ENCODE peak calls at places on chromosomes 1 and 21, in eight cellular contexts. B is upper lobe of right lung; I is epithelial cell of proximal tubule; F is transverse colon; C is CD4-positive, alpha-beta T cell; D is GM10248; G is fibroblast of lung; M is astrocyte of the spinal cord. P is an unnamed sample.

GRCh38 chr1:27522148-27522859 is 32.3 kb upstream of the WASF2 start:
- DNase-seq in B (no peak), I (no peak), F (no peak), C (peak), D (no peak), G (no peak), M (peak), P (no peak)

GRCh38 chr1:223712856-223713494 is 636 bp downstream of the CAPN2 start:
- DNase-seq in B (peak), I (no peak), F (peak), C (peak), D (peak), G (no peak), M (no peak), P (no peak)

GRCh38 chr1:222817529-222817928 is 2.7 kb downstream of the DISP1 start:
- DNase-seq in B (no peak), I (peak), F (no peak), C (no peak), D (no peak), G (peak), M (peak), P (no peak)

GRCh38 chr1:10721381-10722321 is 74.8 kb downstream of the CASZ1 start:
- DNase-seq in B (no peak), I (no peak), F (no peak), C (no peak), D (no peak), G (no peak), M (no peak), P (no peak)

GRCh38 chr1:209443975-209444651 is 139.4 kb upstream of the CAMK1G start:
- DNase-seq in B (no peak), I (no peak), F (no peak), C (no peak), D (no peak), G (no peak), M (no peak), P (no peak)

GRCh38 chr1:62493656-62494055 is 56.8 kb downstream of the USP1 start:
- DNase-seq in B (no peak), I (no peak), F (no peak), C (no peak), D (no peak), G (peak), M (peak), P (no peak)

GRCh38 chr1:115114308-115114707 is 25.0 kb upstream of the TSPAN2 start:
- DNase-seq in B (no peak), I (no peak), F (no peak), C (peak), D (no peak), G (no peak), M (peak), P (no peak)

GRCh38 chr1:53560572-53561487 is 101.6 kb downstream of the DMRTB1 start:
- DNase-seq in B (peak), I (no peak), F (peak), C (no peak), D (no peak), G (peak), M (no peak), P (no peak)

GRCh38 chr21:17051054-17051453 is 461.8 kb upstream of the CXADR start:
- DNase-seq in B (no peak), I (no peak), F (no peak), C (no peak), D (no peak), G (no peak), M (no peak), P (no peak)

GRCh38 chr21:25689226-25689625 is 45.5 kb downstream of the ATP5PF start:
- DNase-seq in B (no peak), I (no peak), F (no peak), C (no peak), D (no peak), G (no peak), M (no peak), P (no peak)

GRCh38 chr1:7991504-7992440 is 30.3 kb downstream of the PARK7 start:
- DNase-seq in B (no peak), I (no peak), F (no peak), C (no peak), D (no peak), G (peak), M (no peak), P (no peak)

GRCh38 chr1:165738794-165739193 is 29.9 kb downstream of the TMCO1 start:
- DNase-seq in B (no peak), I (no peak), F (no peak), C (no peak), D (peak), G (no peak), M (no peak), P (no peak)

GRCh38 chr21:43012596-43012995 is 38.2 kb downstream of the PKNOX1 start:
- DNase-seq in B (peak), I (no peak), F (no peak), C (no peak), D (no peak), G (no peak), M (peak), P (no peak)

DNA sequence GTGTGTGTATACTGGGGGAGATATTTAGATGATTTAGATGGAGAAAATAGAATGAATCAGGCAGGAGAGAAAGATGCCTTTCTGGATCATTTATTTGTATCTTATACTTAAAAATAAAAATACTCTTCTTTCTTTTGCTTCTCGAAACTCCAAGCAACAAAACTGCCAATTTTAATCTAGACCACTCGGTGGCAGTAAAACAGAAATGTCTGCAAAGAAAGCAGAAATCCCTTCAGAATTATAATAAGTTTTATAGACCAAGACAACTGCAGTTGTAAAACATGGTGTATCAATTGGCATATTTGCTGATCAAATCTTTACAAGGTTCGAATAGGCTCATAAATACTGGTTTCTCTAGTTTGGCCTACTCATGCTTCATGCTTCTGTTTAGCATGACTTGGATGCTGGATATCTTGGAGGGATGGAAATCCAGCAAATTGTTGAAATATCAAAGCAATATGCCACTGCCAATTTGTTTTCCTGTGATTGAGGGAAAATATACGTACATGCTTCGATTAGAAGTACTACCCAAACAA is 15.1 kb upstream of the C1orf87 start:
- DNase-seq in B (no peak), I (no peak), F (no peak), C (no peak), D (no peak), G (peak), M (no peak), P (no peak)
- TF ChIP-seq CTCF in B (peak), I (peak), F (no peak), C (no peak), D (no peak), G (peak), M (peak), P (peak)

GRCh38 chr1:156608036-156608674 is 6.9 kb upstream of the GPATCH4 start:
- DNase-seq in B (peak), I (no peak), F (peak), C (peak), D (peak), G (peak), M (peak), P (no peak)

GRCh38 chr1:156608981-156609380 is 7.7 kb upstream of the GPATCH4 start:
- DNase-seq in B (peak), I (no peak), F (peak), C (peak), D (peak), G (no peak), M (no peak), P (peak)
- TF ChIP-seq CTCF in B (peak), I (peak), F (peak), C (peak), D (peak), G (peak), M (peak), P (peak)

GRCh38 chr1:248699099-248699498 is 3.5 kb downstream of the OR14I1 start:
- DNase-seq in B (no peak), I (no peak), F (no peak), C (no peak), D (no peak), G (no peak), M (no peak), P (no peak)

GRCh38 chr1:248697907-248698306 is 4.7 kb downstream of the OR14I1 start:
- DNase-seq in B (no peak), I (no peak), F (no peak), C (no peak), D (no peak), G (no peak), M (no peak), P (no peak)

GRCh38 chr1:248704556-248704955 is 2.0 kb upstream of the OR14I1 start:
- DNase-seq in B (no peak), I (no peak), F (no peak), C (no peak), D (no peak), G (no peak), M (no peak), P (no peak)

GRCh38 chr1:248702714-248703113 is at the start of gene OR14I1:
- DNase-seq in B (no peak), I (no peak), F (no peak), C (no peak), D (no peak), G (no peak), M (no peak), P (no peak)

GRCh38 chr1:248703674-248704073 is 1.1 kb upstream of the OR14I1 start:
- DNase-seq in B (no peak), I (no peak), F (no peak), C (no peak), D (no peak), G (no peak), M (no peak), P (no peak)
- TF ChIP-seq CTCF in B (peak), I (no peak), F (peak), C (no peak), D (peak), G (no peak), M (no peak), P (no peak)

DNA sequence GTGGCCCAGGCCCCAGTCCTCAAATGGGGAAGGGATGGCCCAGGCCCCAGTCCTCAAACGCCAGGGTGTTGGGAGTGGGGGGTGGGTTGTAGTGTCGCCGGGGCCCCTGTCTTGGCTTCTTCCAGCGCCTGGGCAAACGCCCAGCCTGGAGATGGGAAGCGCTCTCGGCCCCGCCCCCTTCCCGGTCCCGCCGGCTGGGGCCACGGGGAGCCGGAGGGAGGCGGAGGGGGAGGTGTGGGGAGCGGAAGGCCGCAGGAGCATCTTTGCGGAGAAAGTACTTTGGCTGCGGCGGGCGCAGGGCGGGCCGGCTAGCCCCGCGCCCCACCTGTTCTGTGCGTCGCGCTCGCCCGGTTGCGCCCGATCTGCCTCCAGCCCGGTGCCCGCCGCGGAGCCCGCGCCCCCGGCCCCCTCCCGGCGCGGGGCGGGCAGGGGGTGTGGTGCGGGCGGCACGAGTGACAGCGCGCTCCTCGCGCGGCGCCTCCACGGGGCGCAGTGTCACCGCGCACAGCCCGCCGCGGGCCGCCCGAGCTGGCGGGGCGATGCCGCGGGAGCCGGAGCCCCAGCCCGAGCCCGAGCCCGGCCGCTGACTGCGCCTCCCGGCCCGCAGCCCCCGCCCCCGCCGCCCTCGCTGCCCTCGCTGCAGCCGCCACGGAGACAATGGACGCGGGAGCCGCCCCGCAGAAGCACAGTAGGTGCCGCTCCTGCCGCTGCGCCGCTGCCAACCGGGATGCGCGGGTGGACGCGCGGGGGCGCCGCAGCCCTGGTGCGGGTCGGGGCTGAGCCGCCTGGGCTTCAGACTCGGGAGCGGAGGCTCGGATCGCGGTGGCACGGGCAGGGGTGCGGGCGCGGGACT is 31.1 kb upstream of the PEX10 start:
- DNase-seq in B (no peak), I (no peak), F (no peak), C (peak), D (no peak), G (no peak), M (no peak), P (no peak)
- TF ChIP-seq CTCF in B (no peak), I (no peak), F (no peak), C (peak), D (peak), G (peak), M (peak), P (peak)

GRCh38 chr1:162904579-162904978 is 43.6 kb upstream of the CCDC190 start:
- DNase-seq in B (no peak), I (peak), F (no peak), C (no peak), D (no peak), G (no peak), M (peak), P (no peak)

GRCh38 chr1:162905759-162906158 is 44.8 kb upstream of the CCDC190 start:
- DNase-seq in B (no peak), I (peak), F (no peak), C (no peak), D (no peak), G (peak), M (peak), P (no peak)

GRCh38 chr1:162908236-162908635 is 47.3 kb upstream of the CCDC190 start:
- DNase-seq in B (no peak), I (no peak), F (no peak), C (no peak), D (no peak), G (no peak), M (no peak), P (no peak)

GRCh38 chr1:162905174-162905573 is 44.2 kb upstream of the CCDC190 start:
- DNase-seq in B (no peak), I (no peak), F (no peak), C (no peak), D (no peak), G (peak), M (no peak), P (no peak)

DNA sequence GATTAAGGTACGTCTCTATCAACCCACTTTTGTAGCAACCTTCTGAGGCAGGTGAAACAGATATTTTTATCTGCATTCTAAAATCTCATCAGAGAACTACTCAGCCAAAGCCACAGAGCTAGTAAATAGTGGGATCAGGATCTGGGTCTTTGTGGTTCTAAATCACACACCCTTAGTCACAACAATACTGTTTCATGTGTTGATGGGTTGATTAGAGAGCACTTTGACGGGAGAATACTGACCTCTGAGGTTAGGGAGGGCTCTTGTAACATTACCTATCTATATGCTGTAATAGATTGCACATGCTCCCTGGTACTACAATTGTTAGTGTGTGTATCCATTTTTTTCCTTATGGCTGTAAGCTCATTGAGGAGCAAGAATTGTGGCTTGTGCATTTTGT is 45.5 kb upstream of the CCDC190 start:
- DNase-seq in B (no peak), I (no peak), F (no peak), C (no peak), D (no peak), G (no peak), M (no peak), P (no peak)
- TF ChIP-seq CTCF in B (no peak), I (no peak), F (no peak), C (no peak), D (no peak), G (no peak), M (no peak), P (no peak)

GRCh38 chr1:179091691-179092165 is 9.9 kb downstream of the TOR3A start:
- DNase-seq in B (peak), I (peak), F (peak), C (no peak), D (no peak), G (peak), M (no peak), P (no peak)
- TF ChIP-seq CTCF in B (no peak), I (no peak), F (no peak), C (no peak), D (no peak), G (no peak), M (no peak), P (no peak)

GRCh38 chr1:180173952-180174351 is 19.3 kb downstream of the QSOX1 start:
- DNase-seq in B (peak), I (no peak), F (peak), C (no peak), D (no peak), G (peak), M (peak), P (no peak)
- TF ChIP-seq CTCF in B (no peak), I (no peak), F (no peak), C (no peak), D (no peak), G (no peak), M (no peak), P (no peak)

GRCh38 chr1:235289859-235290739 is 37.9 kb downstream of the ARID4B start:
- DNase-seq in B (no peak), I (no peak), F (no peak), C (no peak), D (no peak), G (no peak), M (no peak), P (no peak)
- TF ChIP-seq CTCF in B (no peak), I (no peak), F (no peak), C (no peak), D (no peak), G (no peak), M (no peak), P (no peak)

GRCh38 chr1:202590975-202591411 is 119.3 kb downstream of the SYT2 start:
- DNase-seq in B (no peak), I (no peak), F (no peak), C (no peak), D (no peak), G (no peak), M (no peak), P (no peak)

GRCh38 chr1:202588644-202589189 is 121.5 kb downstream of the SYT2 start:
- DNase-seq in B (no peak), I (no peak), F (no peak), C (no peak), D (no peak), G (no peak), M (no peak), P (no peak)

GRCh38 chr1:202587859-202588480 is 122.3 kb downstream of the SYT2 start:
- DNase-seq in B (no peak), I (peak), F (no peak), C (no peak), D (no peak), G (no peak), M (no peak), P (no peak)

GRCh38 chr1:202590119-202590518 is 120.1 kb downstream of the SYT2 start:
- DNase-seq in B (no peak), I (no peak), F (no peak), C (no peak), D (no peak), G (no peak), M (no peak), P (no peak)

DNA sequence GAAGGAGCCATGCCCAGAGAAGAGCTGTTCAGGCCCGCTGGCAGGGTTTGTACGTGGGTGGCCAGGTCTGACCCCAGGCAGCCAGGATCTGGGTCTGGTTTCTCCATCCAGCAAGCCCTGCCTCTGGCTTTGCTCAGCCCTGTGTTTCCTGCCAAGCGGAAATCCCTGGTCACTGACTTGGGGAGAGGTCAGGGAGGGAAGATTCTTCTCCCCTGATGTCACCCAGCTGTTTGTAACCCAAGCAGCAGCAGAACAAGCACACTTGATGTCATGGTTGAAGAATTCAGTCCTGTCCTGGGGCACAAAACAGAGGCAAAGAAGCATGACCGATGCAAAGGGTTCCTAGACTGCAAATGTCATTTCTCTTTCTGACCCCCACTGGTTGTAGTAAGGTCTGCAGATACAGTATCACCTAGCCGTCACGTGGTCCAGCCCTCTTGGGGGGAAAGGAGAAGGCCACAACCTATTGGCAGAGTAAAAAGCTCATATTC is 121.0 kb downstream of the SYT2 start:
- DNase-seq in B (no peak), I (peak), F (peak), C (no peak), D (no peak), G (peak), M (peak), P (no peak)
- TF ChIP-seq CTCF in B (no peak), I (no peak), F (no peak), C (no peak), D (no peak), G (no peak), M (no peak), P (no peak)